ENCODE peak calls at places on chromosomes 16 and 17, in six cellular contexts. V, A, C, P, Q and U are unnamed samples.

GRCh38 chr17:75024686-75025397 is 12.4 kb downstream of the MRPL58 start:
- ATAC-seq in Q (peak), C (no peak), V (no peak), A (no peak), P (no peak), U (peak)

GRCh38 chr17:76420356-76421053 is 32.4 kb downstream of the UBE2O start:
- ATAC-seq in A (no peak), P (no peak), Q (no peak), C (no peak), V (no peak), U (no peak)

GRCh38 chr17:63558441-63558840 is 8.2 kb downstream of the DCAF7 start:
- ATAC-seq in C (no peak), V (no peak), A (peak), P (no peak), Q (no peak), U (peak)

GRCh38 chr16:1005286-1005685 is 23.7 kb downstream of the SOX8 start:
- ATAC-seq in Q (no peak), P (no peak), A (no peak), V (no peak), C (no peak), U (no peak)

GRCh38 chr16:57544129-57544653 is 1.7 kb downstream of the ADGRG5 start:
- ATAC-seq in P (peak), A (peak), V (peak), C (peak), Q (no peak), U (peak)

GRCh38 chr17:80192268-80192667 is 22.4 kb downstream of the CARD14 start:
- ATAC-seq in A (no peak), C (peak), V (no peak), Q (no peak), P (no peak), U (no peak)

GRCh38 chr17:55709440-55709839 is 13.2 kb downstream of the TMEM100 start:
- ATAC-seq in P (no peak), V (no peak), Q (no peak), C (no peak), A (no peak), U (no peak)

GRCh38 chr17:47707056-47707791 is 13.3 kb downstream of the TBKBP1 start:
- ATAC-seq in V (no peak), A (no peak), C (peak), P (no peak), Q (no peak), U (no peak)

GRCh38 chr17:4317648-4318047 is 48.8 kb downstream of the UBE2G1 start:
- ATAC-seq in C (no peak), Q (no peak), A (no peak), V (no peak), P (no peak), U (no peak)

GRCh38 chr17:8949061-8949622 is 16.4 kb downstream of the PIK3R5 start:
- ATAC-seq in A (peak), V (no peak), Q (peak), C (no peak), P (no peak), U (peak)

GRCh38 chr17:45705123-45706009 is 78.8 kb upstream of the CRHR1 start:
- ATAC-seq in Q (no peak), C (peak), A (peak), P (no peak), V (no peak), U (peak)

GRCh38 chr17:67433248-67433924 is 56.3 kb downstream of the PITPNC1 start:
- ATAC-seq in V (no peak), A (no peak), P (no peak), C (no peak), Q (no peak), U (no peak)

GRCh38 chr17:78324391-78325075 is 35.3 kb downstream of the SOCS3 start:
- ATAC-seq in C (peak), P (no peak), A (peak), Q (peak), V (peak), U (peak)

GRCh38 chr17:44384823-44385286 is 4.6 kb downstream of the ITGA2B start:
- ATAC-seq in Q (no peak), P (no peak), A (peak), V (peak), C (peak), U (no peak)

GRCh38 chr17:12990041-12990808 is 27.6 kb downstream of the ELAC2 start:
- ATAC-seq in C (no peak), A (no peak), V (peak), Q (no peak), P (no peak), U (no peak)

GRCh38 chr17:29041091-29041490 is 1.9 kb upstream of the PIPOX start:
- ATAC-seq in P (no peak), C (no peak), Q (no peak), A (no peak), V (no peak), U (no peak)

GRCh38 chr17:48160177-48160967 is 52.8 kb downstream of the SNX11 start:
- ATAC-seq in V (no peak), A (no peak), Q (no peak), C (peak), P (no peak), U (no peak)

GRCh38 chr16:31009894-31010293 is 544 bp downstream of the STX1B start:
- ATAC-seq in Q (no peak), A (no peak), C (no peak), V (no peak), P (no peak), U (no peak)

GRCh38 chr16:89354325-89354724 is 136.0 kb downstream of the ANKRD11 start:
- ATAC-seq in A (no peak), C (peak), V (peak), Q (no peak), P (no peak), U (no peak)

GRCh38 chr16:53142823-53143568 is 88.2 kb downstream of the CHD9 start:
- ATAC-seq in A (no peak), V (no peak), C (no peak), Q (no peak), P (no peak), U (no peak)

GRCh38 chr17:57097832-57098421 is 12.9 kb downstream of the AKAP1 start:
- ATAC-seq in C (peak), V (peak), Q (no peak), A (no peak), P (no peak), U (no peak)

GRCh38 chr17:65039349-65039988 is 17.1 kb downstream of the GNA13 start:
- ATAC-seq in Q (peak), A (peak), P (peak), V (peak), C (peak), U (peak)

GRCh38 chr17:63937319-63937718 is 5.2 kb upstream of the CD79B start:
- ATAC-seq in Q (no peak), P (no peak), A (no peak), V (no peak), C (no peak), U (no peak)

GRCh38 chr17:48646183-48647102 is 20.3 kb upstream of the HOXB9 start:
- ATAC-seq in Q (peak), A (peak), C (no peak), P (peak), V (peak), U (peak)

GRCh38 chr17:70454377-70454776 is 285.0 kb downstream of the KCNJ2 start:
- ATAC-seq in A (no peak), C (no peak), V (no peak), P (no peak), Q (no peak), U (no peak)

GRCh38 chr17:37761065-37761464 is 16.2 kb upstream of the HNF1B start:
- ATAC-seq in V (peak), Q (peak), C (no peak), P (no peak), A (peak), U (peak)

GRCh38 chr16:28572659-28573510 is 19.2 kb downstream of the SGF29 start:
- ATAC-seq in P (no peak), A (no peak), V (peak), C (peak), Q (no peak), U (no peak)

GRCh38 chr16:24493859-24494258 is 45.5 kb upstream of the RBBP6 start:
- ATAC-seq in A (no peak), Q (no peak), P (no peak), V (no peak), C (no peak), U (no peak)

GRCh38 chr17:74646231-74646630 is 22.7 kb upstream of the CD300E start:
- ATAC-seq in P (no peak), A (peak), V (no peak), C (no peak), Q (peak), U (no peak)

GRCh38 chr16:55019419-55020131 is 88.9 kb downstream of the IRX5 start:
- ATAC-seq in C (no peak), P (peak), Q (no peak), V (no peak), A (no peak), U (no peak)

GRCh38 chr17:9414471-9414870 is 161.1 kb downstream of the STX8 start:
- ATAC-seq in C (no peak), V (no peak), P (peak), A (peak), Q (no peak), U (no peak)

GRCh38 chr17:40659909-40660308 is 5.1 kb downstream of the KRT222 start:
- ATAC-seq in C (no peak), P (no peak), Q (no peak), A (no peak), V (no peak), U (no peak)

GRCh38 chr17:60333628-60334031 is 58.3 kb downstream of the USP32 start:
- ATAC-seq in P (no peak), V (no peak), C (no peak), A (no peak), Q (no peak), U (no peak)

GRCh38 chr16:53031323-53031942 is 21.3 kb downstream of the CHD9NB start:
- ATAC-seq in P (no peak), C (no peak), V (peak), A (no peak), Q (no peak), U (no peak)

GRCh38 chr17:82319619-82320062 is 2.2 kb upstream of the CD7 start:
- ATAC-seq in V (no peak), Q (no peak), C (no peak), A (no peak), P (no peak), U (no peak)

GRCh38 chr17:81483862-81484194 is 28.8 kb downstream of the ACTG1 start:
- ATAC-seq in P (no peak), Q (no peak), C (peak), V (no peak), A (no peak), U (no peak)

GRCh38 chr17:1108560-1108809 is 71.3 kb downstream of the ABR start:
- ATAC-seq in C (peak), A (no peak), V (peak), Q (no peak), P (no peak), U (peak)